ENCODE peak calls at places on chromosomes 11 and 22, in four cellular contexts. One of them, this sample, is unnamed.

GRCh38 chr11:15446929-15447328 is 332.2 kb downstream of the INSC start:
- DNase-seq in GM20000: no peak
- DNase-seq in CD8-positive, alpha-beta T cell: no peak
- DNase-seq in right lobe of liver: no peak
- DNase-seq in this sample: no peak

GRCh38 chr11:44057340-44057739 is 8.7 kb upstream of the ACCS start:
- DNase-seq in GM20000: no peak
- DNase-seq in right lobe of liver: no peak
- DNase-seq in CD8-positive, alpha-beta T cell: no peak
- DNase-seq in this sample: no peak

GRCh38 chr11:105718641-105719040 is 108.8 kb downstream of the GRIA4 start:
- DNase-seq in right lobe of liver: no peak
- DNase-seq in CD8-positive, alpha-beta T cell: no peak
- DNase-seq in GM20000: no peak
- DNase-seq in this sample: no peak

GRCh38 chr22:21642584-21643448 is 714 bp downstream of the SDF2L1 start:
- DNase-seq in right lobe of liver: peak
- DNase-seq in CD8-positive, alpha-beta T cell: peak
- DNase-seq in GM20000: peak
- DNase-seq in this sample: peak

GRCh38 chr11:10807629-10808552 is 835 bp downstream of the EIF4G2 start:
- DNase-seq in right lobe of liver: peak
- DNase-seq in CD8-positive, alpha-beta T cell: peak
- DNase-seq in GM20000: peak
- DNase-seq in this sample: peak

GRCh38 chr22:36327922-36328551 is 59.7 kb downstream of the MYH9 start:
- DNase-seq in right lobe of liver: no peak
- DNase-seq in CD8-positive, alpha-beta T cell: no peak
- DNase-seq in GM20000: no peak
- DNase-seq in this sample: no peak

GRCh38 chr11:10261821-10262220 is 32.2 kb downstream of the SBF2 start:
- DNase-seq in GM20000: no peak
- DNase-seq in CD8-positive, alpha-beta T cell: no peak
- DNase-seq in right lobe of liver: no peak
- DNase-seq in this sample: no peak

GRCh38 chr22:26724414-26724813 is 67.0 kb downstream of the MIAT start:
- DNase-seq in right lobe of liver: no peak
- DNase-seq in CD8-positive, alpha-beta T cell: no peak
- DNase-seq in GM20000: peak
- DNase-seq in this sample: no peak

GRCh38 chr11:120334894-120335462 is 1.2 kb upstream of the ARHGEF12 start:
- DNase-seq in right lobe of liver: no peak
- DNase-seq in GM20000: peak
- DNase-seq in CD8-positive, alpha-beta T cell: peak
- DNase-seq in this sample: peak

GRCh38 chr22:31628969-31629723 is 32.9 kb downstream of the PISD start:
- DNase-seq in right lobe of liver: no peak
- DNase-seq in CD8-positive, alpha-beta T cell: peak
- DNase-seq in GM20000: no peak
- DNase-seq in this sample: no peak

GRCh38 chr22:23117890-23118646 is 23.7 kb downstream of the RSPH14 start:
- DNase-seq in CD8-positive, alpha-beta T cell: no peak
- DNase-seq in right lobe of liver: no peak
- DNase-seq in GM20000: no peak
- DNase-seq in this sample: no peak

GRCh38 chr11:87150936-87151335 is 113.2 kb downstream of the TMEM135 start:
- DNase-seq in CD8-positive, alpha-beta T cell: no peak
- DNase-seq in right lobe of liver: no peak
- DNase-seq in GM20000: no peak
- DNase-seq in this sample: no peak

GRCh38 chr11:66561178-66561974 is 7.0 kb downstream of the CTSF start:
- DNase-seq in CD8-positive, alpha-beta T cell: no peak
- DNase-seq in right lobe of liver: no peak
- DNase-seq in GM20000: no peak
- DNase-seq in this sample: no peak

GRCh38 chr11:26862801-26863200 is 131.1 kb upstream of the FIBIN start:
- DNase-seq in right lobe of liver: no peak
- DNase-seq in GM20000: no peak
- DNase-seq in CD8-positive, alpha-beta T cell: no peak
- DNase-seq in this sample: no peak

GRCh38 chr11:134759314-134759713 is 347.3 kb upstream of the B3GAT1 start:
- DNase-seq in GM20000: no peak
- DNase-seq in right lobe of liver: no peak
- DNase-seq in CD8-positive, alpha-beta T cell: no peak
- DNase-seq in this sample: no peak

GRCh38 chr11:28834877-28835276 is 726.7 kb downstream of the METTL15 start:
- DNase-seq in right lobe of liver: no peak
- DNase-seq in CD8-positive, alpha-beta T cell: no peak
- DNase-seq in GM20000: no peak
- DNase-seq in this sample: no peak

GRCh38 chr11:64885367-64886286 is 7.2 kb upstream of the EHD1 start:
- DNase-seq in CD8-positive, alpha-beta T cell: no peak
- DNase-seq in GM20000: no peak
- DNase-seq in right lobe of liver: no peak
- DNase-seq in this sample: no peak

GRCh38 chr11:104997288-104997687 is 25.7 kb downstream of the CASP5 start:
- DNase-seq in GM20000: no peak
- DNase-seq in right lobe of liver: no peak
- DNase-seq in CD8-positive, alpha-beta T cell: no peak
- DNase-seq in this sample: no peak

GRCh38 chr22:26722159-26722558 is 64.8 kb downstream of the MIAT start:
- DNase-seq in CD8-positive, alpha-beta T cell: no peak
- DNase-seq in right lobe of liver: no peak
- DNase-seq in GM20000: no peak
- DNase-seq in this sample: no peak

GRCh38 chr11:69926376-69927050 is 107.3 kb upstream of the FGF3 start:
- DNase-seq in right lobe of liver: no peak
- DNase-seq in CD8-positive, alpha-beta T cell: no peak
- DNase-seq in GM20000: no peak
- DNase-seq in this sample: no peak

GRCh38 chr11:126543691-126544090 is 188.2 kb downstream of the ST3GAL4 start:
- DNase-seq in CD8-positive, alpha-beta T cell: no peak
- DNase-seq in GM20000: no peak
- DNase-seq in right lobe of liver: no peak
- DNase-seq in this sample: no peak

GRCh38 chr11:33542921-33543320 is 157.7 kb downstream of the C11orf91 start:
- DNase-seq in CD8-positive, alpha-beta T cell: peak
- DNase-seq in right lobe of liver: peak
- DNase-seq in GM20000: peak
- DNase-seq in this sample: peak
- TF ChIP-seq CTCF in CD8-positive, alpha-beta T cell: no peak
- TF ChIP-seq CTCF in right lobe of liver: peak
- TF ChIP-seq CTCF in GM20000: peak
- TF ChIP-seq CTCF in this sample: peak

DNA sequence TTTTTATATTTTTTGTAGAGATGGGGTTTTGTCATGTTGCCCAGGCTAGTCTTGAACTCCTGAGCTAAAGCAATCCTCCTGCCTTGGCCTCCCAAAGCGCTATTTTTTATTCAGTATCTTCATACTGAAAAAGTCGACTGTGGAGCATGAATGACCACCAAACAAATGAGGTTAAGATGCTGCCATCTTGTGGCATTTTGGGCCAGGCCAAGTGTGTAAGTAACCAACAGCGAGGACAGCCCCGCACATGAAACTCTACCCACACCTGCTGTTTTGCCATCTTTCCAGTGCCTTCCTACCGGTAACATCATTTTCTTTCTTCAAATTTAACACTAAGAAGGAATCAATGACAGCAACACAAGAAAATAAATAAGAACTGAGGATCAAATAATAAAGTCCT is 32.2 kb upstream of the AQP11 start:
- DNase-seq in right lobe of liver: no peak
- DNase-seq in GM20000: peak
- DNase-seq in CD8-positive, alpha-beta T cell: no peak
- DNase-seq in this sample: no peak
- TF ChIP-seq CTCF in right lobe of liver: peak
- TF ChIP-seq CTCF in GM20000: peak
- TF ChIP-seq CTCF in CD8-positive, alpha-beta T cell: no peak
- TF ChIP-seq CTCF in this sample: no peak

GRCh38 chr11:117818036-117818858 is 6.3 kb downstream of the FXYD2 start:
- DNase-seq in right lobe of liver: no peak
- DNase-seq in CD8-positive, alpha-beta T cell: no peak
- DNase-seq in GM20000: peak
- DNase-seq in this sample: peak
- TF ChIP-seq CTCF in right lobe of liver: no peak
- TF ChIP-seq CTCF in CD8-positive, alpha-beta T cell: no peak
- TF ChIP-seq CTCF in GM20000: no peak
- TF ChIP-seq CTCF in this sample: no peak

DNA sequence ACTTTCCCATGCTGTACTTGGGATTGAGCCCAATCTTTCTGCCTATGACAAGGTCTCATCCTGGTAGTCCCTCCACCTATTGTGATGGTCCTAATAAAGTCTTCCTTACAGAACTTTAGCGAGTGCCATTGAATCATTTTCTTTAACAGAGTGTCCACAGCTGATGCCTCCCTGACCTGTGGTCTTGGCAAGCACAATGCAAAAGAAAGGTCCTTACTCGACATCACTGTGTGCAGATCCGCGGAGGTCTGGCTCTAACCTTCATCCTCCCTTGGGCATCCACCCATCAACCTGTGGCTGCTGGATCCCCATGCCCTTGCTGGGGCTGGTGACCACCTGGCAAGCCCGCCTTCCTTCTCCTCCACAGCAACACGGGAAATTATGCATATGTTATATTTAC is 1203.9 kb downstream of the TBC1D22A start:
- DNase-seq in CD8-positive, alpha-beta T cell: no peak
- DNase-seq in GM20000: no peak
- DNase-seq in right lobe of liver: no peak
- DNase-seq in this sample: no peak
- TF ChIP-seq CTCF in CD8-positive, alpha-beta T cell: no peak
- TF ChIP-seq CTCF in GM20000: no peak
- TF ChIP-seq CTCF in right lobe of liver: no peak
- TF ChIP-seq CTCF in this sample: no peak

GRCh38 chr11:101912823-101913284 is 2.0 kb upstream of the CEP126 start:
- DNase-seq in CD8-positive, alpha-beta T cell: no peak
- DNase-seq in right lobe of liver: no peak
- DNase-seq in GM20000: no peak
- DNase-seq in this sample: no peak

GRCh38 chr11:101914349-101914736 is 467 bp upstream of the CEP126 start:
- DNase-seq in CD8-positive, alpha-beta T cell: no peak
- DNase-seq in right lobe of liver: no peak
- DNase-seq in GM20000: no peak
- DNase-seq in this sample: no peak

GRCh38 chr11:101913631-101914030 is 1.2 kb upstream of the CEP126 start:
- DNase-seq in right lobe of liver: no peak
- DNase-seq in CD8-positive, alpha-beta T cell: no peak
- DNase-seq in GM20000: no peak
- DNase-seq in this sample: no peak

GRCh38 chr11:101907826-101908225 is 7.0 kb upstream of the CEP126 start:
- DNase-seq in GM20000: no peak
- DNase-seq in CD8-positive, alpha-beta T cell: no peak
- DNase-seq in right lobe of liver: no peak
- DNase-seq in this sample: no peak

DNA sequence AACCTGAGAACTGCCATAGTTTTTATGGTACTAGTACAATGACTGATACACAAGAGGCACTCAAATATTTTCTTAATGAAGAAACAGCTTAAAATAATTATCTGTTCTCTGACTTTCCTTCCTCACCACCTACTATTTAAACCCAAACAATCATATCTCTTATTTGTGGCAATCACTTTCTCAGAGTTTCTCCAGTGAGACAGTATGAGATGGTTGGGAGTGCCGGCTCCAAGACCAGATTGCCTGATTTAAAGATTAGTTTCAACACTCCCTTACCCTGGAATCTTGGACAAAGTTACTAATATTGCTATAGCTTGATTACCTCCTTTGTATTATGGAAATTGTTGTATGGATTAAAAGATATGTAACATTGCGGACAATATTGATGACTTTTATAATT is 5.7 kb upstream of the CEP126 start:
- DNase-seq in CD8-positive, alpha-beta T cell: no peak
- DNase-seq in GM20000: no peak
- DNase-seq in right lobe of liver: no peak
- DNase-seq in this sample: no peak
- TF ChIP-seq CTCF in CD8-positive, alpha-beta T cell: no peak
- TF ChIP-seq CTCF in GM20000: no peak
- TF ChIP-seq CTCF in right lobe of liver: no peak
- TF ChIP-seq CTCF in this sample: no peak

DNA sequence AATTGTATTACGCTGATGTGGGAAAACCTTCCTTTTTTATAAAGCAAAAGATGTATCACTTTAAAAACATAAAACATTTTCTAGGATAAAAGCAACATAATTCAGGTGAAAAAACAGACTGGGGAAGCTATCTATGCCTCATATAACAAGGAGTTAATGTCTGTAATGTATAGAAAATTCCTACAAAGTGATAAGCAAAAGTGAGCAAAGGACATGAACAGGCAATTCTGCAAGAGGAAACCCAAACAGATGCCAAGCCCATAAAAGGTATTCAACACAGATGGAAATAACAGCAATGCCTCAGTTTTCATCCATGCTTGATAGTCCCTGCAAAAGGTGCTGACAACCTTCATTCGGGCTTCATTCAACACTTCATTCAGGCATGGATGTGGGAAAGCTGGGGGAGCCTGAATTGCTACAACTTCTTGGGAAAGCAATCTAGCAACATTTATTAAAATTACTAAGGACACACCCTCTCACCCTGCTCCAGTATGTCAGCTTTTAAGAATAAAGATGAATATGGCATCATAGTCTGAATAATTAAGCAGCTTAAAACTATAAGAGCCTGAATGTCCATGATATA is 39.3 kb downstream of the KCNQ1OT1 start:
- DNase-seq in CD8-positive, alpha-beta T cell: no peak
- DNase-seq in GM20000: no peak
- DNase-seq in right lobe of liver: no peak
- DNase-seq in this sample: no peak
- TF ChIP-seq CTCF in CD8-positive, alpha-beta T cell: no peak
- TF ChIP-seq CTCF in GM20000: no peak
- TF ChIP-seq CTCF in right lobe of liver: no peak
- TF ChIP-seq CTCF in this sample: no peak

GRCh38 chr11:11864803-11865202 is 23.0 kb downstream of the USP47 start:
- DNase-seq in right lobe of liver: no peak
- DNase-seq in GM20000: no peak
- DNase-seq in CD8-positive, alpha-beta T cell: no peak
- DNase-seq in this sample: no peak

GRCh38 chr11:11865449-11865848 is 23.7 kb downstream of the USP47 start:
- DNase-seq in CD8-positive, alpha-beta T cell: no peak
- DNase-seq in right lobe of liver: no peak
- DNase-seq in GM20000: no peak
- DNase-seq in this sample: no peak

GRCh38 chr11:11866203-11866602 is 24.4 kb downstream of the USP47 start:
- DNase-seq in CD8-positive, alpha-beta T cell: no peak
- DNase-seq in GM20000: no peak
- DNase-seq in right lobe of liver: no peak
- DNase-seq in this sample: no peak

GRCh38 chr11:11864332-11864731 is 22.6 kb downstream of the USP47 start:
- DNase-seq in CD8-positive, alpha-beta T cell: no peak
- DNase-seq in GM20000: no peak
- DNase-seq in right lobe of liver: no peak
- DNase-seq in this sample: no peak

DNA sequence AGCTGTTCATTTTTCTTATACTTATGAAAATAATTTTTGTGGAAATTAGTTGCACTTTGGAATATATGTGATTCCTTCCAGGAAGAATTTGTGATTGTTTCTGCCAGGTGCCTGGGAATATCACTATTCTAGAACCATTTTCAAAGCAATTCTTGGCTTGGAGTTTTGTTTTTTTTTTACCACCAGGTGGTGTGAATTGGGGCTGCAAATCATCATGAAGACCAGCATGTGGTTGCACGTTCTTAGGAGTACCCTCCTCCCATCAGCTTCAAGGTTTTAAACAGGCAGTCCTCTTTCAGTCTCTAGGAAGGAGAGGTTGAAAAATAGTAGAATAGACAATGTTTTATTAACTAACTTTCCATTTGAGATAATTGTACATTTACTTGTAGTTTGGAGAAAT is 25.9 kb downstream of the USP47 start:
- DNase-seq in right lobe of liver: no peak
- DNase-seq in GM20000: no peak
- DNase-seq in CD8-positive, alpha-beta T cell: no peak
- DNase-seq in this sample: no peak
- TF ChIP-seq CTCF in right lobe of liver: no peak
- TF ChIP-seq CTCF in GM20000: no peak
- TF ChIP-seq CTCF in CD8-positive, alpha-beta T cell: no peak
- TF ChIP-seq CTCF in this sample: no peak